ENCODE peak calls at places on chromosomes 5 and 9, in six cellular contexts. One of them, this sample, is unnamed.

GRCh38 chr9:16202913-16203734 is 650.3 kb downstream of the CCDC171 start:
- DNase-seq in activated T-cell treated with anti-CD3 and anti-CD28 coated beads, Interleukin-2, amount 50 U/mL, for 4 hours: no peak
- DNase-seq in choroid plexus epithelial cell: peak; percentile 91
- DNase-seq in left colon: no peak
- DNase-seq in T-helper 1 cell: no peak
- DNase-seq in IMR-90: peak; percentile 91
- DNase-seq in this sample: no peak

GRCh38 chr5:8683528-8683927 is 814.6 kb downstream of the MTRR start:
- DNase-seq in activated T-cell treated with anti-CD3 and anti-CD28 coated beads, Interleukin-2, amount 50 U/mL, for 4 hours: no peak
- DNase-seq in T-helper 1 cell: no peak
- DNase-seq in left colon: peak; percentile 25
- DNase-seq in choroid plexus epithelial cell: peak; percentile 28
- DNase-seq in IMR-90: no peak
- DNase-seq in this sample: no peak

GRCh38 chr9:27162045-27162444 is 53.0 kb downstream of the TEK start:
- DNase-seq in activated T-cell treated with anti-CD3 and anti-CD28 coated beads, Interleukin-2, amount 50 U/mL, for 4 hours: no peak
- DNase-seq in choroid plexus epithelial cell: peak; percentile 55
- DNase-seq in IMR-90: peak; percentile 79
- DNase-seq in T-helper 1 cell: no peak
- DNase-seq in left colon: no peak
- DNase-seq in this sample: no peak

GRCh38 chr5:113278976-113279375 is 155.8 kb downstream of the TSSK1B start:
- DNase-seq in activated T-cell treated with anti-CD3 and anti-CD28 coated beads, Interleukin-2, amount 50 U/mL, for 4 hours: no peak
- DNase-seq in IMR-90: peak; percentile 71
- DNase-seq in choroid plexus epithelial cell: peak; percentile 67
- DNase-seq in left colon: no peak
- DNase-seq in T-helper 1 cell: no peak
- DNase-seq in this sample: no peak

GRCh38 chr5:170184007-170184687 is 48.6 kb upstream of the C5orf58 start:
- DNase-seq in activated T-cell treated with anti-CD3 and anti-CD28 coated beads, Interleukin-2, amount 50 U/mL, for 4 hours: peak; percentile 22
- DNase-seq in T-helper 1 cell: no peak
- DNase-seq in IMR-90: peak; percentile 37
- DNase-seq in choroid plexus epithelial cell: peak; percentile 67
- DNase-seq in left colon: peak; percentile 60
- DNase-seq in this sample: peak; percentile 19

GRCh38 chr9:127522727-127523126 is 71.4 kb downstream of the LRSAM1 start:
- DNase-seq in activated T-cell treated with anti-CD3 and anti-CD28 coated beads, Interleukin-2, amount 50 U/mL, for 4 hours: no peak
- DNase-seq in T-helper 1 cell: no peak
- DNase-seq in left colon: no peak
- DNase-seq in IMR-90: no peak
- DNase-seq in choroid plexus epithelial cell: no peak
- DNase-seq in this sample: no peak

GRCh38 chr5:78816143-78816765 is 167.7 kb upstream of the LHFPL2 start:
- DNase-seq in choroid plexus epithelial cell: no peak
- DNase-seq in IMR-90: peak; percentile 28
- DNase-seq in activated T-cell treated with anti-CD3 and anti-CD28 coated beads, Interleukin-2, amount 50 U/mL, for 4 hours: no peak
- DNase-seq in left colon: no peak
- DNase-seq in T-helper 1 cell: no peak
- DNase-seq in this sample: no peak

GRCh38 chr9:113910036-113910639 is 34.0 kb downstream of the ZNF618 start:
- DNase-seq in T-helper 1 cell: no peak
- DNase-seq in activated T-cell treated with anti-CD3 and anti-CD28 coated beads, Interleukin-2, amount 50 U/mL, for 4 hours: no peak
- DNase-seq in left colon: no peak
- DNase-seq in choroid plexus epithelial cell: no peak
- DNase-seq in IMR-90: no peak
- DNase-seq in this sample: no peak

GRCh38 chr5:125826214-125826613 is 597.0 kb upstream of the GRAMD2B start:
- DNase-seq in choroid plexus epithelial cell: no peak
- DNase-seq in T-helper 1 cell: no peak
- DNase-seq in left colon: no peak
- DNase-seq in activated T-cell treated with anti-CD3 and anti-CD28 coated beads, Interleukin-2, amount 50 U/mL, for 4 hours: no peak
- DNase-seq in IMR-90: no peak
- DNase-seq in this sample: no peak

GRCh38 chr9:18947772-18948391 is 85.1 kb downstream of the SAXO1 start:
- DNase-seq in IMR-90: peak; percentile 6
- DNase-seq in activated T-cell treated with anti-CD3 and anti-CD28 coated beads, Interleukin-2, amount 50 U/mL, for 4 hours: no peak
- DNase-seq in choroid plexus epithelial cell: no peak
- DNase-seq in T-helper 1 cell: no peak
- DNase-seq in left colon: no peak
- DNase-seq in this sample: no peak

GRCh38 chr9:106106396-106106795 is 412.1 kb downstream of the TMEM38B start:
- DNase-seq in IMR-90: no peak
- DNase-seq in choroid plexus epithelial cell: no peak
- DNase-seq in left colon: no peak
- DNase-seq in T-helper 1 cell: no peak
- DNase-seq in activated T-cell treated with anti-CD3 and anti-CD28 coated beads, Interleukin-2, amount 50 U/mL, for 4 hours: no peak
- DNase-seq in this sample: no peak

GRCh38 chr9:6907772-6908381 is 150.1 kb downstream of the KDM4C start:
- DNase-seq in IMR-90: peak; percentile 55
- DNase-seq in activated T-cell treated with anti-CD3 and anti-CD28 coated beads, Interleukin-2, amount 50 U/mL, for 4 hours: no peak
- DNase-seq in T-helper 1 cell: no peak
- DNase-seq in left colon: no peak
- DNase-seq in choroid plexus epithelial cell: peak; percentile 73
- DNase-seq in this sample: no peak

GRCh38 chr9:95005276-95006141 is 279.0 kb downstream of the AOPEP start:
- DNase-seq in activated T-cell treated with anti-CD3 and anti-CD28 coated beads, Interleukin-2, amount 50 U/mL, for 4 hours: no peak
- DNase-seq in choroid plexus epithelial cell: no peak
- DNase-seq in IMR-90: no peak
- DNase-seq in left colon: peak; percentile 25
- DNase-seq in T-helper 1 cell: no peak
- DNase-seq in this sample: no peak

GRCh38 chr5:168796840-168797548 is 217.8 kb upstream of the PANK3 start:
- DNase-seq in activated T-cell treated with anti-CD3 and anti-CD28 coated beads, Interleukin-2, amount 50 U/mL, for 4 hours: no peak
- DNase-seq in left colon: no peak
- DNase-seq in IMR-90: no peak
- DNase-seq in T-helper 1 cell: no peak
- DNase-seq in choroid plexus epithelial cell: no peak
- DNase-seq in this sample: no peak

GRCh38 chr5:7869474-7870136 is 657 bp downstream of the MTRR start:
- DNase-seq in left colon: peak; percentile 47
- DNase-seq in IMR-90: no peak
- DNase-seq in T-helper 1 cell: peak; percentile 9
- DNase-seq in choroid plexus epithelial cell: no peak
- DNase-seq in activated T-cell treated with anti-CD3 and anti-CD28 coated beads, Interleukin-2, amount 50 U/mL, for 4 hours: no peak
- DNase-seq in this sample: no peak

GRCh38 chr5:177452688-177453638 is 6.3 kb downstream of the PRR7 start:
- DNase-seq in left colon: no peak
- DNase-seq in T-helper 1 cell: no peak
- DNase-seq in IMR-90: no peak
- DNase-seq in choroid plexus epithelial cell: no peak
- DNase-seq in activated T-cell treated with anti-CD3 and anti-CD28 coated beads, Interleukin-2, amount 50 U/mL, for 4 hours: no peak
- DNase-seq in this sample: no peak

GRCh38 chr5:90932052-90932699 is 373.6 kb downstream of the ADGRV1 start:
- DNase-seq in IMR-90: peak; percentile 70
- DNase-seq in left colon: peak; percentile 13
- DNase-seq in choroid plexus epithelial cell: peak; percentile 89
- DNase-seq in T-helper 1 cell: no peak
- DNase-seq in activated T-cell treated with anti-CD3 and anti-CD28 coated beads, Interleukin-2, amount 50 U/mL, for 4 hours: peak; percentile 5
- DNase-seq in this sample: no peak

GRCh38 chr5:62093981-62094380 is 212.0 kb upstream of the KIF2A start:
- DNase-seq in IMR-90: peak; percentile 7
- DNase-seq in left colon: no peak
- DNase-seq in T-helper 1 cell: no peak
- DNase-seq in activated T-cell treated with anti-CD3 and anti-CD28 coated beads, Interleukin-2, amount 50 U/mL, for 4 hours: no peak
- DNase-seq in choroid plexus epithelial cell: peak; percentile 39
- DNase-seq in this sample: no peak

GRCh38 chr9:109641079-109641659 is 138.8 kb upstream of the PALM2AKAP2 start:
- DNase-seq in T-helper 1 cell: no peak
- DNase-seq in choroid plexus epithelial cell: no peak
- DNase-seq in left colon: no peak
- DNase-seq in IMR-90: no peak
- DNase-seq in activated T-cell treated with anti-CD3 and anti-CD28 coated beads, Interleukin-2, amount 50 U/mL, for 4 hours: no peak
- DNase-seq in this sample: no peak

GRCh38 chr9:118940477-118940876 is 428.8 kb downstream of the BRINP1 start:
- DNase-seq in T-helper 1 cell: no peak
- DNase-seq in IMR-90: no peak
- DNase-seq in activated T-cell treated with anti-CD3 and anti-CD28 coated beads, Interleukin-2, amount 50 U/mL, for 4 hours: no peak
- DNase-seq in left colon: no peak
- DNase-seq in choroid plexus epithelial cell: no peak
- DNase-seq in this sample: no peak

GRCh38 chr9:78031826-78032598 is 401 bp upstream of the GNAQ start:
- DNase-seq in IMR-90: peak; percentile 91
- DNase-seq in left colon: peak; percentile 92
- DNase-seq in T-helper 1 cell: peak; percentile 69
- DNase-seq in choroid plexus epithelial cell: peak; percentile 97
- DNase-seq in activated T-cell treated with anti-CD3 and anti-CD28 coated beads, Interleukin-2, amount 50 U/mL, for 4 hours: peak; percentile 76
- DNase-seq in this sample: peak; percentile 34

GRCh38 chr5:176653401-176653800 is 6.1 kb downstream of the TSPAN17 start:
- DNase-seq in IMR-90: peak; percentile 68
- DNase-seq in activated T-cell treated with anti-CD3 and anti-CD28 coated beads, Interleukin-2, amount 50 U/mL, for 4 hours: peak; percentile 85
- DNase-seq in choroid plexus epithelial cell: no peak
- DNase-seq in left colon: no peak
- DNase-seq in T-helper 1 cell: no peak
- DNase-seq in this sample: peak; percentile 83

GRCh38 chr9:127626752-127627493 is 14.8 kb downstream of the STXBP1 start:
- DNase-seq in T-helper 1 cell: no peak
- DNase-seq in activated T-cell treated with anti-CD3 and anti-CD28 coated beads, Interleukin-2, amount 50 U/mL, for 4 hours: no peak
- DNase-seq in choroid plexus epithelial cell: no peak
- DNase-seq in IMR-90: no peak
- DNase-seq in left colon: no peak
- DNase-seq in this sample: no peak

GRCh38 chr9:137351781-137352501 is 49.9 kb upstream of the NRARP start:
- DNase-seq in activated T-cell treated with anti-CD3 and anti-CD28 coated beads, Interleukin-2, amount 50 U/mL, for 4 hours: no peak
- DNase-seq in T-helper 1 cell: no peak
- DNase-seq in IMR-90: no peak
- DNase-seq in choroid plexus epithelial cell: no peak
- DNase-seq in left colon: no peak
- DNase-seq in this sample: no peak

GRCh38 chr9:131017067-131017466 is 8.1 kb downstream of the LAMC3 start:
- DNase-seq in choroid plexus epithelial cell: no peak
- DNase-seq in left colon: no peak
- DNase-seq in activated T-cell treated with anti-CD3 and anti-CD28 coated beads, Interleukin-2, amount 50 U/mL, for 4 hours: no peak
- DNase-seq in IMR-90: no peak
- DNase-seq in T-helper 1 cell: no peak
- DNase-seq in this sample: no peak

GRCh38 chr5:147688965-147689364 is 93.6 kb downstream of the JAKMIP2 start:
- DNase-seq in T-helper 1 cell: no peak
- DNase-seq in left colon: no peak
- DNase-seq in activated T-cell treated with anti-CD3 and anti-CD28 coated beads, Interleukin-2, amount 50 U/mL, for 4 hours: no peak
- DNase-seq in choroid plexus epithelial cell: peak; percentile 49
- DNase-seq in IMR-90: no peak
- DNase-seq in this sample: no peak

GRCh38 chr9:70261131-70261870 is 2.5 kb downstream of the SMC5 start:
- DNase-seq in T-helper 1 cell: no peak
- DNase-seq in choroid plexus epithelial cell: peak; percentile 12
- DNase-seq in activated T-cell treated with anti-CD3 and anti-CD28 coated beads, Interleukin-2, amount 50 U/mL, for 4 hours: no peak
- DNase-seq in left colon: no peak
- DNase-seq in IMR-90: peak; percentile 21
- DNase-seq in this sample: no peak

GRCh38 chr9:81266674-81267073 is 422.7 kb downstream of the TLE1 start:
- DNase-seq in activated T-cell treated with anti-CD3 and anti-CD28 coated beads, Interleukin-2, amount 50 U/mL, for 4 hours: no peak
- DNase-seq in choroid plexus epithelial cell: peak; percentile 70
- DNase-seq in T-helper 1 cell: no peak
- DNase-seq in IMR-90: peak; percentile 78
- DNase-seq in left colon: no peak
- DNase-seq in this sample: no peak

GRCh38 chr5:38831117-38831516 is 14.7 kb upstream of the OSMR start:
- DNase-seq in IMR-90: no peak
- DNase-seq in activated T-cell treated with anti-CD3 and anti-CD28 coated beads, Interleukin-2, amount 50 U/mL, for 4 hours: no peak
- DNase-seq in T-helper 1 cell: no peak
- DNase-seq in left colon: no peak
- DNase-seq in choroid plexus epithelial cell: no peak
- DNase-seq in this sample: no peak

GRCh38 chr9:81032831-81033230 is 656.5 kb downstream of the TLE1 start:
- DNase-seq in choroid plexus epithelial cell: no peak
- DNase-seq in T-helper 1 cell: no peak
- DNase-seq in left colon: no peak
- DNase-seq in IMR-90: peak; percentile 59
- DNase-seq in activated T-cell treated with anti-CD3 and anti-CD28 coated beads, Interleukin-2, amount 50 U/mL, for 4 hours: no peak
- DNase-seq in this sample: no peak

GRCh38 chr9:124208571-124208970 is 49.2 kb upstream of the NEK6 start:
- DNase-seq in choroid plexus epithelial cell: no peak
- DNase-seq in left colon: no peak
- DNase-seq in activated T-cell treated with anti-CD3 and anti-CD28 coated beads, Interleukin-2, amount 50 U/mL, for 4 hours: no peak
- DNase-seq in T-helper 1 cell: no peak
- DNase-seq in IMR-90: no peak
- DNase-seq in this sample: no peak

GRCh38 chr5:10756539-10756938 is 4.5 kb downstream of the DAP start:
- DNase-seq in IMR-90: peak; percentile 53
- DNase-seq in T-helper 1 cell: no peak
- DNase-seq in activated T-cell treated with anti-CD3 and anti-CD28 coated beads, Interleukin-2, amount 50 U/mL, for 4 hours: no peak
- DNase-seq in left colon: no peak
- DNase-seq in choroid plexus epithelial cell: no peak
- DNase-seq in this sample: no peak

GRCh38 chr9:98839724-98840123 is 32.3 kb downstream of the GALNT12 start:
- DNase-seq in choroid plexus epithelial cell: no peak
- DNase-seq in activated T-cell treated with anti-CD3 and anti-CD28 coated beads, Interleukin-2, amount 50 U/mL, for 4 hours: no peak
- DNase-seq in left colon: no peak
- DNase-seq in T-helper 1 cell: no peak
- DNase-seq in IMR-90: no peak
- DNase-seq in this sample: no peak

GRCh38 chr9:63816742-63817621 is 1468.0 kb downstream of the FOXD4L5 start:
- DNase-seq in IMR-90: peak; percentile 82
- DNase-seq in T-helper 1 cell: peak; percentile 62
- DNase-seq in choroid plexus epithelial cell: peak; percentile 91
- DNase-seq in left colon: peak; percentile 88
- DNase-seq in activated T-cell treated with anti-CD3 and anti-CD28 coated beads, Interleukin-2, amount 50 U/mL, for 4 hours: peak; percentile 65
- DNase-seq in this sample: peak; percentile 54

GRCh38 chr5:178249191-178249989 is 16.8 kb upstream of the PHYKPL start:
- DNase-seq in T-helper 1 cell: no peak
- DNase-seq in activated T-cell treated with anti-CD3 and anti-CD28 coated beads, Interleukin-2, amount 50 U/mL, for 4 hours: no peak
- DNase-seq in IMR-90: peak; percentile 48
- DNase-seq in choroid plexus epithelial cell: peak; percentile 63
- DNase-seq in left colon: no peak
- DNase-seq in this sample: no peak

GRCh38 chr9:85630676-85631075 is 111.1 kb downstream of the AGTPBP1 start:
- DNase-seq in T-helper 1 cell: no peak
- DNase-seq in choroid plexus epithelial cell: no peak
- DNase-seq in activated T-cell treated with anti-CD3 and anti-CD28 coated beads, Interleukin-2, amount 50 U/mL, for 4 hours: no peak
- DNase-seq in IMR-90: no peak
- DNase-seq in left colon: no peak
- DNase-seq in this sample: no peak

This sample was measured in activated gamma-delta T cell treated with anti-CD3 and anti-CD28 coated beads, Interleukin-2, amount 50 U/mL, for 16 hours.